ENCODE peak calls at places on chromosome 7, in ten cellular contexts. B is dorsolateral prefrontal cortex, V is aorta, E is IMR-90, Q is GM23338, G is Peyer's patch, S is A549, W is PC-3, C is hepatocyte, J is neuronal stem cell. H is an unnamed sample.

GRCh38 chr7:46682841-46683624 is 762.0 kb upstream of the IGFBP3 start:
- DNase-seq in B (no peak), V (no peak), E (peak; percentile 3), Q (no peak), G (no peak), S (no peak), W (no peak), C (no peak), J (no peak), H (peak; percentile 36)

GRCh38 chr7:46424934-46425333 is 503.9 kb upstream of the IGFBP3 start:
- DNase-seq in B (no peak), V (no peak), E (no peak), Q (no peak), G (no peak), S (no peak), W (no peak), C (no peak), J (no peak), H (no peak)

GRCh38 chr7:113120647-113121046 is 2.3 kb upstream of the SMIM30 start:
- DNase-seq in B (no peak), V (no peak), E (no peak), Q (no peak), G (no peak), S (no peak), W (no peak), C (no peak), J (no peak), H (no peak)

GRCh38 chr7:136359333-136359903 is 382.3 kb upstream of the MTPN start:
- DNase-seq in B (no peak), V (no peak), E (no peak), Q (no peak), G (no peak), S (no peak), W (no peak), C (no peak), J (no peak), H (no peak)

GRCh38 chr7:112092306-112093090 is 113.7 kb downstream of the DOCK4 start:
- DNase-seq in B (no peak), V (no peak), E (no peak), Q (no peak), G (no peak), S (no peak), W (no peak), C (no peak), J (no peak), H (no peak)

GRCh38 chr7:139743967-139744767 is 33.6 kb downstream of the HIPK2 start:
- DNase-seq in B (no peak), V (no peak), E (peak; percentile 40), Q (no peak), G (no peak), S (no peak), W (no peak), C (no peak), J (no peak), H (no peak)

GRCh38 chr7:142323706-142324105 is 65.8 kb upstream of the PRSS58 start:
- DNase-seq in B (peak; percentile 71), V (no peak), E (no peak), Q (peak; percentile 92), G (no peak), S (peak; percentile 17), W (peak; percentile 57), C (peak; percentile 44), J (peak; percentile 61), H (peak; percentile 85)

GRCh38 chr7:15461576-15461975 is 100.2 kb downstream of the AGMO start:
- DNase-seq in B (no peak), V (no peak), E (peak; percentile 87), Q (no peak), G (no peak), S (no peak), W (peak; percentile 57), C (peak; percentile 4), J (no peak), H (no peak)

GRCh38 chr7:37912756-37913155 is 3.9 kb downstream of the SFRP4 start:
- DNase-seq in B (no peak), V (no peak), E (no peak), Q (no peak), G (no peak), S (no peak), W (no peak), C (no peak), J (no peak), H (no peak)

DNA sequence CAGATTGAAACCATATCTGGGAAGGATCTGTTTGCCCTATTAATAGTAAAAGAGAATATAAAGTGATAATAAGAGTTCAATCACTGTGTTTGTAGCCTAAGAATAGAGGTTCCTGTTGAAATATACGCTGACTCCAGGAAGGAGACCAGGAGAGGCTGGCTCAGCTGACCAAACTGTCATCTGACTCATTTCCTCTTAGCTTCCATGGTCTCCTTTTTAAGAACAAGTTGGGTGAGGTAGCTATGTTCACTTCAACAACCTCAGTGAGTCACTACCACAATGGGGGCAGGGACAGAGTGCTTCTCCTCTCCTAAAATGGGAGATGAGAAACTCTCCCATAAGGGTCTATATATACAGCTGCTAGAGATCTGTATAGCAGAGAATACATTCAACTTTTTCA is 543.3 kb downstream of the CALN1 start:
- DNase-seq in B (no peak), V (peak; percentile 56), E (no peak), Q (no peak), G (no peak), S (no peak), W (peak; percentile 34), C (no peak), J (no peak), H (no peak)
- H3K27ac ChIP-seq in B (no peak overlapping the region), V (no peak overlapping the region), E (no peak overlapping the region), Q (no peak overlapping the region), G (no peak overlapping the region), S (no peak overlapping the region), W (no peak overlapping the region), C (no peak overlapping the region), J (no peak overlapping the region), H (no peak overlapping the region)

DNA sequence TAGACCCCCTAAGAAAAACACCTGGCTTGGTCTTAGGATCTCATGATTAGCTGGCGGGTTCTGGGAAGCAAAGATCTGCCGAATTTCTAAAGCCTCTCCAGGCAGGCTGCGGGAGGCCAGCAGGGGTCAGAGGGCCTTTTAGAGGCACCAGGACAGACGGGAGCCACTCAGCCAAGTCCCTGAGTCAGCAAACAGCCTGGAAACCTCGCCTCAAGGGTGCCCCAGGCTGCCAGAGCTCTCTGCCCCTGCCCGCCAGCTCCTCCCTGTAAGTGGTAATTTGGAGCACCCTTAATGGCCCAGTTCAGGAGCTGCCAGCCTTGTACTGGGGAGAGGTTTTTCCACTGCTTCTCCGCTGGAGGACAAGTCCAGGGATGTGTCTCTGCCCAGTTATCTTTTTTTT is 88.7 kb downstream of the HIP1 start:
- DNase-seq in B (no peak), V (peak; percentile 70), E (no peak), Q (peak; percentile 72), G (no peak), S (no peak), W (no peak), C (no peak), J (no peak), H (no peak)
- H3K27ac ChIP-seq in B (peak overlapping the region; percentile 4), V (peak overlapping the region; percentile 52), E (no peak overlapping the region), Q (peak overlapping the region; percentile 45), G (no peak overlapping the region), S (peak overlapping the region; percentile 31), W (no peak overlapping the region), C (no peak overlapping the region), J (peak overlapping the region; percentile 52), H (no peak overlapping the region)

GRCh38 chr7:151815419-151815818 is 61.5 kb downstream of the PRKAG2 start:
- DNase-seq in B (no peak), V (no peak), E (no peak), Q (no peak), G (no peak), S (no peak), W (no peak), C (no peak), J (no peak), H (no peak)

GRCh38 chr7:151813445-151813844 is 63.5 kb downstream of the PRKAG2 start:
- DNase-seq in B (no peak), V (no peak), E (no peak), Q (no peak), G (no peak), S (no peak), W (no peak), C (no peak), J (no peak), H (no peak)

GRCh38 chr7:151812967-151813366 is 63.9 kb downstream of the PRKAG2 start:
- DNase-seq in B (no peak), V (no peak), E (no peak), Q (no peak), G (no peak), S (no peak), W (no peak), C (no peak), J (no peak), H (no peak)

GRCh38 chr7:151814400-151814914 is 62.5 kb downstream of the PRKAG2 start:
- DNase-seq in B (peak; percentile 70), V (no peak), E (peak; percentile 6), Q (peak; percentile 39), G (no peak), S (no peak), W (no peak), C (no peak), J (peak; percentile 21), H (no peak)

GRCh38 chr7:151813997-151814396 is 62.9 kb downstream of the PRKAG2 start:
- DNase-seq in B (no peak), V (no peak), E (peak; percentile 17), Q (no peak), G (no peak), S (no peak), W (no peak), C (no peak), J (peak; percentile 9), H (no peak)
- H3K27ac ChIP-seq in B (peak overlapping the region; percentile 88), V (no peak overlapping the region), E (no peak overlapping the region), Q (no peak overlapping the region), G (no peak overlapping the region), S (no peak overlapping the region), W (no peak overlapping the region), C (no peak overlapping the region), J (no peak overlapping the region), H (no peak overlapping the region)

DNA sequence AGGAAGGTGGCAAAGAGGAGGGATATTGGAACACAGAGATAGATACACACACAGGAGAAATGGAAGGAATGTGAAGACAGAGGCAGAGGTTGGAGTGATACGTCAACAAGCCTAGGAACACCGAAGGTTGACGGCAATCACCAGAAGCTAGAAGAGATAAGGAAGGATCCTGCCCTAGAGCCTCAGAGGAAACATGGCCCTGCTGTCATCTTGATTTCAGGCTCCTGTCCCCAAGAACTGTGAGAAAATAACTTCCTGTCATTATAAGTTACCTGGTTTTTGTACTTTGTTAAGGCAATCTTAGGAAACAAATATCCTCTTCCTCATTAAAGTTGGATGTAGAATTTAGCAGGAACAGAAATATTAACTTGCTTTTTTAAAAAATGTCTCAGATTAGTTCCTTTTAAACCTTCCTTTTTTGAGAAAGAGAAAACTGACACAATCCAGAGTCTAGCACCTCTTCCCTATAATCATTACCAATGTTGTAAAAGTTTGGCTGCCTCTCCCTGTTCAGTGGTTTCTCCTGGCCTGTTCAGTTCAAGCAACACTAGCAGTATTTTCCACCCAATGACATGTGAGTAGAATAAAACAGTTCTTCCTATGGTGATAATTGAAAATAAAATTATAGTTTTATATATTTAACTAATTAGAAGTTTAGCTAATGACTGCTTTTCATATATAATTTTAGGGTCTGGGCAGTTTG is 28.8 kb upstream of the GNAI1 start:
- DNase-seq in B (no peak), V (no peak), E (no peak), Q (no peak), G (no peak), S (no peak), W (no peak), C (no peak), J (no peak), H (no peak)
- H3K27ac ChIP-seq in B (no peak overlapping the region), V (no peak overlapping the region), E (no peak overlapping the region), Q (no peak overlapping the region), G (no peak overlapping the region), S (no peak overlapping the region), W (no peak overlapping the region), C (peak overlapping the region; percentile 22), J (no peak overlapping the region), H (no peak overlapping the region)

H was measured in PC-9.